ENCODE peak calls at places on chromosomes 4 and X, in nine cellular contexts. X, K, L, B, I, G, Y, O and A are unnamed samples.

GRCh38 chr4:137531121-137531520 is 1.2 kb downstream of the PCDH18 start:
- DNase-seq in I (no peak), Y (no peak), B (no peak), O (no peak), X (no peak), L (peak; percentile 49), G (no peak), K (no peak), A (no peak)

GRCh38 chr4:8850074-8850829 is 21.4 kb downstream of the HMX1 start:
- DNase-seq in G (peak; percentile 58), O (peak; percentile 53), X (no peak), Y (no peak), B (peak; percentile 55), I (no peak), L (no peak), K (no peak), A (no peak)

GRCh38 chr4:118740869-118741268 is 55.7 kb downstream of the METTL14 start:
- DNase-seq in B (no peak), O (no peak), L (no peak), I (peak; percentile 5), K (no peak), Y (no peak), X (no peak), G (no peak), A (no peak)

GRCh38 chr4:151712777-151713176 is 48.0 kb downstream of the GATB start:
- DNase-seq in I (no peak), K (no peak), B (no peak), X (no peak), G (no peak), L (no peak), Y (no peak), O (no peak), A (no peak)

GRCh38 chr4:187108846-187109245 is 385.2 kb upstream of the FAT1 start:
- DNase-seq in I (no peak), L (no peak), X (no peak), O (no peak), G (no peak), Y (no peak), B (no peak), K (no peak), A (no peak)

GRCh38 chr4:177308125-177308524 is 1.5 kb upstream of the NEIL3 start:
- DNase-seq in L (no peak), X (peak; percentile 81), I (no peak), B (no peak), G (no peak), Y (no peak), K (no peak), O (no peak), A (no peak)

GRCh38 chr4:81355136-81355535 is 116.6 kb downstream of the RASGEF1B start:
- DNase-seq in I (no peak), G (no peak), B (no peak), L (no peak), X (no peak), Y (no peak), O (no peak), K (no peak), A (no peak)

GRCh38 chrX:49191033-49191871 is 5.1 kb upstream of the PRICKLE3 start:
- DNase-seq in B (peak; percentile 94), L (peak; percentile 95), I (peak; percentile 92), X (peak; percentile 99), K (peak; percentile 90), Y (peak; percentile 88), O (peak; percentile 96), G (peak; percentile 95), A (peak; percentile 93)

GRCh38 chrX:33204889-33205288 is 6.5 kb downstream of the DMD start:
- DNase-seq in I (no peak), O (no peak), X (peak; percentile 78), Y (no peak), L (peak; percentile 30), B (no peak), G (no peak), K (no peak), A (no peak)

GRCh38 chr4:105666693-105667092 is 41.8 kb downstream of the INTS12 start:
- DNase-seq in X (peak; percentile 39), B (no peak), K (no peak), I (no peak), O (no peak), L (no peak), G (no peak), Y (no peak), A (no peak)

GRCh38 chr4:61202100-61202637 is 2.0 kb downstream of the ADGRL3 start:
- DNase-seq in K (no peak), I (no peak), O (peak; percentile 68), G (no peak), X (peak; percentile 43), L (no peak), Y (no peak), B (peak; percentile 60), A (no peak)

GRCh38 chr4:20159516-20159915 is 92.2 kb upstream of the SLIT2 start:
- DNase-seq in Y (no peak), K (no peak), X (no peak), L (no peak), I (no peak), G (no peak), O (no peak), B (no peak), A (no peak)

GRCh38 chr4:185797596-185797995 is 14.4 kb downstream of the SORBS2 start:
- DNase-seq in B (no peak), G (no peak), L (no peak), I (no peak), K (no peak), O (no peak), Y (no peak), X (no peak), A (no peak)

GRCh38 chr4:163624727-163625126 is 130.2 kb downstream of the TMA16 start:
- DNase-seq in Y (no peak), X (no peak), O (no peak), B (no peak), L (no peak), G (no peak), I (peak; percentile 29), K (no peak), A (no peak)

GRCh38 chr4:145719752-145720624 is 40.0 kb downstream of the C4orf51 start:
- DNase-seq in I (no peak), B (no peak), L (no peak), G (no peak), K (no peak), O (no peak), X (no peak), Y (no peak), A (no peak)

GRCh38 chr4:2451036-2451520 is 17.8 kb upstream of the RNF4 start:
- DNase-seq in K (no peak), O (no peak), X (no peak), I (no peak), L (no peak), G (no peak), B (peak; percentile 63), Y (no peak), A (no peak)

GRCh38 chrX:97260679-97261078 is 377.0 kb downstream of the RPA4 start:
- DNase-seq in Y (no peak), G (no peak), X (no peak), K (no peak), I (no peak), L (no peak), O (no peak), B (no peak), A (no peak)

GRCh38 chr4:20592666-20593065 is 107.6 kb upstream of the PACRGL start:
- DNase-seq in K (no peak), Y (no peak), X (no peak), G (no peak), B (no peak), O (no peak), L (no peak), I (no peak), A (no peak)

GRCh38 chrX:110021180-110022022 is 18.5 kb downstream of the TMEM164 start:
- DNase-seq in X (no peak), Y (no peak), K (no peak), B (no peak), G (no peak), I (no peak), O (peak; percentile 65), L (no peak), A (no peak)

GRCh38 chrX:93673056-93673868 is at the start of gene NAP1L3:
- DNase-seq in Y (peak; percentile 30), I (peak; percentile 62), X (peak; percentile 20), K (peak; percentile 12), B (peak; percentile 68), L (peak; percentile 63), G (peak; percentile 76), O (peak; percentile 78), A (peak; percentile 47)

GRCh38 chrX:118271770-118272169 is 74.1 kb upstream of the WDR44 start:
- DNase-seq in L (no peak), K (no peak), G (no peak), O (no peak), X (no peak), Y (no peak), B (no peak), I (no peak), A (no peak)
- H3K4me3 ChIP-seq in L (no peak overlapping the region), K (no peak overlapping the region), G (no peak overlapping the region), O (no peak overlapping the region), X (no peak overlapping the region), Y (no peak overlapping the region), B (no peak overlapping the region), I (no peak overlapping the region), A (no peak overlapping the region)

GRCh38 chr4:173488656-173489055 is 41.4 kb downstream of the HAND2 start:
- DNase-seq in Y (no peak), L (no peak), I (no peak), X (no peak), G (no peak), O (no peak), K (no peak), B (no peak), A (no peak)
- H3K27ac ChIP-seq in Y (no peak overlapping the region), L (no peak overlapping the region), I (no peak overlapping the region), X (no peak overlapping the region), G (no peak overlapping the region), O (no peak overlapping the region), K (no peak overlapping the region), B (no peak overlapping the region), A (no peak overlapping the region)

GRCh38 chr4:87337361-87337760 is 14.7 kb upstream of the HSD17B13 start:
- DNase-seq in O (no peak), K (no peak), L (no peak), B (no peak), I (no peak), Y (no peak), X (no peak), G (no peak), A (no peak)

GRCh38 chr4:87330761-87331160 is 8.1 kb upstream of the HSD17B13 start:
- DNase-seq in B (no peak), G (no peak), X (no peak), O (no peak), L (no peak), Y (no peak), I (no peak), K (no peak), A (no peak)

DNA sequence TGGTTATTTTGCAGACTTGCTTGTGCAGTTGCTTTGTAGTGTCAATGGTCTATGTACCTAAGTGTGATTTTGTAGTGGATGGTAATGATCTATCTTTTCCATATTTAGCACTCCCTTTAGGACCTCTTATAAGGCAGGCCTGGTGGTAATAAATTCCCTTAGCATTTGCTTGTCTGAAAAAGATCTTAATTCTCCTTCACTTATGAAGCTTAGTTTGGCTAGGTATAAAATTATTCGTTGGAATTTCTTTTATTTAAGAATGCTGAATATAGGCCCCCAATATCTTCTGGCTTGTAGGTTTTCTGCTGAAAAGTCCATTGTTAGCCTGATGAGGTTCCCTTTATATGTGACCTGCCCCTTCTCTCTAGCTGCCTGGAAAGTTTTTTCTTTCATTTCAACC is 10.6 kb upstream of the HSD17B13 start:
- DNase-seq in I (no peak), G (no peak), X (no peak), L (no peak), B (no peak), O (no peak), K (no peak), Y (no peak), A (no peak)
- H3K4me3 ChIP-seq in I (no peak overlapping the region), G (no peak overlapping the region), X (no peak overlapping the region), L (no peak overlapping the region), B (no peak overlapping the region), O (no peak overlapping the region), K (no peak overlapping the region), Y (no peak overlapping the region), A (no peak overlapping the region)

GRCh38 chr4:169135776-169136175 is 125.7 kb upstream of the CBR4 start:
- DNase-seq in Y (no peak), O (no peak), B (no peak), L (no peak), K (no peak), I (no peak), G (no peak), X (no peak), A (no peak)
- H3K27ac ChIP-seq in Y (no peak overlapping the region), O (peak overlapping the region; percentile 67), B (no peak overlapping the region), L (no peak overlapping the region), K (no peak overlapping the region), I (no peak overlapping the region), G (peak overlapping the region; percentile 22), X (no peak overlapping the region), A (no peak overlapping the region)